ENCODE peak calls at places on chromosomes 11 and 22, in five cellular contexts. U is RCC 7860, A is ELF-1, F is iris pigment epithelial cell, B is endothelial cell of umbilical vein. H is an unnamed sample.

GRCh38 chr11:29448246-29448877 is 568.5 kb downstream of the KCNA4 start:
- DNase-seq in U (no peak), B (peak; percentile 54), A (peak; percentile 4), F (peak; percentile 41), H (peak; percentile 43)

GRCh38 chr11:102139081-102139498 is 28.8 kb downstream of the YAP1 start:
- DNase-seq in U (peak; percentile 46), A (peak; percentile 53), F (peak; percentile 73), B (peak; percentile 13), H (no peak)

GRCh38 chr11:95833378-95833777 is 43.1 kb downstream of the CEP57 start:
- DNase-seq in U (no peak), A (no peak), F (no peak), B (no peak), H (no peak)

GRCh38 chr22:36336246-36337182 is 51.3 kb downstream of the MYH9 start:
- DNase-seq in U (no peak), A (no peak), F (no peak), B (no peak), H (no peak)

GRCh38 chr11:13669544-13670488 is 1.3 kb downstream of the FAR1 start:
- DNase-seq in U (no peak), A (no peak), B (no peak), F (peak; percentile 25), H (peak; percentile 52)

GRCh38 chr11:42778193-42778592 is 533.6 kb upstream of the API5 start:
- DNase-seq in A (no peak), U (no peak), F (no peak), B (no peak), H (no peak)

GRCh38 chr22:19036523-19037273 is 85.5 kb downstream of the DGCR2 start:
- DNase-seq in U (no peak), A (no peak), B (no peak), F (peak; percentile 13), H (peak; percentile 26)

GRCh38 chr11:62559204-62559603 is 12.6 kb upstream of the AHNAK start:
- DNase-seq in F (no peak), U (no peak), A (no peak), B (no peak), H (no peak)

GRCh38 chr11:11581493-11581880 is 40.3 kb downstream of the GALNT18 start:
- DNase-seq in B (no peak), U (no peak), F (no peak), A (no peak), H (no peak)

GRCh38 chr22:45574069-45574703 is 71.5 kb downstream of the FBLN1 start:
- DNase-seq in U (no peak), A (no peak), F (no peak), B (no peak), H (no peak)

GRCh38 chr11:59659981-59660380 is 8.9 kb downstream of the PATL1 start:
- DNase-seq in F (no peak), A (no peak), B (peak; percentile 6), U (no peak), H (no peak)

GRCh38 chr11:28606930-28607329 is 498.7 kb downstream of the METTL15 start:
- DNase-seq in A (peak; percentile 14), F (peak; percentile 18), B (no peak), U (peak; percentile 15), H (no peak)

GRCh38 chr22:37163618-37164534 is 14.2 kb upstream of the IL2RB start:
- DNase-seq in F (no peak), U (no peak), A (no peak), B (no peak), H (peak; percentile 17)

GRCh38 chr22:47215851-47216250 is 453.4 kb downstream of the TBC1D22A start:
- DNase-seq in U (no peak), F (no peak), B (no peak), A (no peak), H (no peak)

GRCh38 chr22:38267086-38267485 is 5.7 kb downstream of the TMEM184B start:
- DNase-seq in B (peak; percentile 52), F (peak; percentile 84), U (no peak), A (no peak), H (no peak)

GRCh38 chr11:75639752-75640151 is 29.1 kb downstream of the MAP6 start:
- DNase-seq in A (peak; percentile 10), U (peak; percentile 20), F (peak; percentile 63), B (peak; percentile 60), H (peak; percentile 85)

GRCh38 chr22:19419086-19419463 is 12.5 kb downstream of the HIRA start:
- DNase-seq in A (no peak), U (no peak), F (no peak), B (no peak), H (peak; percentile 99)

GRCh38 chr11:82750643-82751139 is 17.0 kb upstream of the FAM181B start:
- DNase-seq in U (no peak), F (peak; percentile 14), A (peak; percentile 52), B (peak; percentile 32), H (no peak)

GRCh38 chr22:39631381-39631780 is 60.8 kb downstream of the CACNA1I start:
- DNase-seq in F (no peak), B (no peak), A (no peak), U (no peak), H (no peak)

GRCh38 chr11:123069878-123070821 is 8.2 kb upstream of the HSPA8 start:
- DNase-seq in F (no peak), U (no peak), A (no peak), B (no peak), H (peak; percentile 73)

GRCh38 chr11:128210148-128210940 is 377.0 kb downstream of the ETS1 start:
- DNase-seq in A (peak; percentile 83), U (peak; percentile 99), F (peak; percentile 98), B (peak; percentile 98), H (no peak)

GRCh38 chr11:72721689-72722049 is 30.5 kb downstream of the ARAP1 start:
- DNase-seq in A (no peak), F (peak; percentile 45), B (no peak), U (no peak), H (peak; percentile 72)

GRCh38 chr11:46200537-46201281 is 76.8 kb upstream of the CREB3L1 start:
- DNase-seq in U (no peak), F (no peak), B (no peak), A (no peak), H (no peak)

GRCh38 chr11:554824-555499 is 5.6 kb downstream of the LMNTD2 start:
- DNase-seq in F (peak; percentile 29), A (peak; percentile 90), U (peak; percentile 59), B (no peak), H (peak; percentile 84)

GRCh38 chr11:2525941-2526807 is 81.4 kb downstream of the KCNQ1 start:
- DNase-seq in U (no peak), B (no peak), F (no peak), A (no peak), H (no peak)